ENCODE peak calls at places on chromosomes 12 and 14, in four cellular contexts. W is right lobe of liver, K is pancreas, H is uterus. B is an unnamed sample.

GRCh38 chr14:51304956-51305355 is 64.9 kb downstream of the TMX1 start:
- DNase-seq in W (no peak), H (no peak), K (no peak), B (no peak)

GRCh38 chr14:91098591-91098990 is 15.3 kb upstream of the DGLUCY start:
- DNase-seq in K (no peak), W (no peak), H (no peak), B (no peak)

GRCh38 chr12:2138294-2138693 is 85.5 kb downstream of the CACNA1C start:
- DNase-seq in K (no peak), W (no peak), H (no peak), B (no peak)

GRCh38 chr12:46711756-46712155 is 114.0 kb downstream of the SLC38A4 start:
- DNase-seq in H (no peak), K (no peak), W (no peak), B (no peak)

GRCh38 chr12:10243803-10244520 is 31.3 kb downstream of the GABARAPL1 start:
- DNase-seq in K (no peak), H (no peak), W (no peak), B (no peak)

GRCh38 chr12:10632226-10632625 is 18.8 kb upstream of the MAGOHB start:
- DNase-seq in W (no peak), H (no peak), K (no peak), B (no peak)

GRCh38 chr12:55996715-55997534 is at the start of gene SUOX:
- DNase-seq in K (peak; percentile 96), H (peak; percentile 98), W (peak; percentile 99), B (peak; percentile 98)

GRCh38 chr12:65308001-65308400 is 29.5 kb downstream of the MSRB3 start:
- DNase-seq in K (no peak), W (no peak), H (no peak), B (no peak)

GRCh38 chr12:84920331-84920730 is 7.7 kb upstream of the SLC6A15 start:
- DNase-seq in H (no peak), W (no peak), K (no peak), B (no peak)

GRCh38 chr14:42424501-42424900 is 817.8 kb downstream of the LRFN5 start:
- DNase-seq in K (no peak), H (no peak), W (no peak), B (no peak)

GRCh38 chr14:42421377-42422078 is 814.9 kb downstream of the LRFN5 start:
- DNase-seq in W (no peak), H (no peak), K (no peak), B (no peak)

DNA sequence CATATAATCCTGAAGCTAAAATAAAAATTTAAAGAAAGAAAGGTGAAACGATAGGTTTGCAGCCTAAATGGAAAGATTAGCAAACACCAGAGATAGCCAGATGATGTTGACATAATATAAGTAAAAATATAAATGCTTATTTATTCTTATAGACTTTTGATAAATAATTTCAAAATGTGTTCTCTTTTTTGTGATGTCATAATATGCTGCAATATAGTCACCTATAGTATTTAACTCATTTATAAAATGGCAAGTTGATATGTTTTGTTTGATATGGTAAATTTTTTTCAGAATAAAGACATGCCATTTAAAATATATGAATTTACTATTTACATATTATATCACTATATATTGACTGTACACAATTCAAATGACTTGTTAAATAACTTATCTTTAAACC is 813.4 kb downstream of the LRFN5 start:
- DNase-seq in K (no peak), W (no peak), H (no peak), B (no peak)
- H3K4me1 ChIP-seq in K (no peaks in the 10 kb centered on the region), W (no peaks in the 10 kb centered on the region), H (no peaks in the 10 kb centered on the region), B (no peaks in the 10 kb centered on the region)

GRCh38 chr12:57895337-57896138 is 45.8 kb upstream of the ATP23 start:
- DNase-seq in H (no peak), W (no peak), K (no peak), B (no peak)
- H3K4me3 ChIP-seq in H (peak overlapping the region; percentile 57), W (no peak overlapping the region), K (no peak overlapping the region), B (no peak overlapping the region)

GRCh38 chr14:73231874-73232851 is 5.1 kb upstream of the PAPLN start:
- DNase-seq in W (no peak), H (no peak), K (no peak), B (no peak)
- TF ChIP-seq CTCF in W (no peak), H (no peak), K (no peak), B (no peak)

GRCh38 chr14:92800012-92800411 is 5.9 kb downstream of the GOLGA5 start:
- DNase-seq in K (no peak), H (no peak), W (no peak), B (no peak)
- H3K4me1 ChIP-seq in K (peaks cover 3% of the 10 kb centered on the region), H (peaks cover 7% of the 10 kb centered on the region), W (peaks cover 25% of the 10 kb centered on the region), B (peaks cover 44% of the 10 kb centered on the region)

B was measured in left lung.